ENCODE peak calls at places on chromosome 2, in seven cellular contexts. Z is stomach, R is dorsolateral prefrontal cortex, M is pancreas, F is GM23338, Y is OCI-LY7, A is mammary epithelial cell. P is an unnamed sample.

GRCh38 chr2:160220545-160221009 is 20.5 kb upstream of the ITGB6 start:
- DNase-seq in Y (no peak), A (peak), Z (no peak), M (no peak), R (no peak), F (peak), P (peak)

GRCh38 chr2:19021100-19021476 is 337.3 kb downstream of the OSR1 start:
- DNase-seq in Z (no peak), M (no peak), Y (no peak), R (no peak), A (peak), F (no peak), P (no peak)

GRCh38 chr2:150060341-150060740 is 427.1 kb downstream of the RND3 start:
- DNase-seq in F (peak), R (no peak), A (no peak), Z (no peak), M (no peak), Y (no peak), P (peak)

GRCh38 chr2:26542676-26543505 is 65.0 kb upstream of the OTOF start:
- DNase-seq in F (no peak), R (no peak), M (no peak), Z (peak), A (no peak), Y (no peak), P (no peak)

GRCh38 chr2:44777542-44777941 is 164.0 kb upstream of the SIX3 start:
- DNase-seq in F (peak), A (no peak), Y (no peak), R (no peak), M (no peak), Z (no peak), P (peak)

GRCh38 chr2:178327516-178327915 is 123.5 kb downstream of the PRKRA start:
- DNase-seq in A (no peak), M (no peak), Y (no peak), R (no peak), F (no peak), Z (no peak), P (no peak)

GRCh38 chr2:163734911-163735691 is 707 bp downstream of the FIGN start:
- DNase-seq in A (peak), F (peak), M (no peak), Z (no peak), R (no peak), Y (no peak), P (no peak)

GRCh38 chr2:80154231-80154915 is 150.2 kb downstream of the LRRTM1 start:
- DNase-seq in F (no peak), A (no peak), R (no peak), Z (no peak), M (no peak), Y (no peak), P (no peak)

GRCh38 chr2:239293450-239294430 is 107.1 kb downstream of the HDAC4 start:
- DNase-seq in R (peak), F (no peak), A (no peak), Y (no peak), M (peak), Z (no peak), P (no peak)

GRCh38 chr2:99066075-99066557 is 75.4 kb upstream of the C2orf15 start:
- DNase-seq in F (peak), M (no peak), Z (no peak), R (no peak), Y (peak), A (peak), P (peak)

GRCh38 chr2:217179854-217180253 is 320.0 kb upstream of the TNP1 start:
- DNase-seq in M (no peak), F (no peak), R (no peak), Y (no peak), A (no peak), Z (no peak), P (no peak)

GRCh38 chr2:42183775-42184174 is 14.6 kb downstream of the EML4 start:
- DNase-seq in F (no peak), Y (peak), M (no peak), Z (no peak), R (no peak), A (no peak), P (no peak)

GRCh38 chr2:2018713-2019410 is 274.5 kb upstream of the PXDN start:
- DNase-seq in Z (no peak), Y (no peak), R (no peak), M (no peak), A (no peak), F (no peak), P (no peak)

GRCh38 chr2:55618025-55618648 is 715 bp upstream of the PPP4R3B start:
- DNase-seq in R (no peak), F (no peak), M (no peak), A (no peak), Z (no peak), Y (peak), P (peak)

GRCh38 chr2:69122271-69122670 is 109.3 kb downstream of the ANTXR1 start:
- DNase-seq in A (peak), Z (no peak), F (no peak), M (no peak), Y (no peak), R (no peak), P (no peak)

GRCh38 chr2:168607992-168608391 is 151.9 kb downstream of the CERS6 start:
- DNase-seq in A (peak), M (no peak), Y (no peak), R (no peak), Z (no peak), F (no peak), P (no peak)

GRCh38 chr2:64214281-64215115 is 70.3 kb upstream of the PELI1 start:
- DNase-seq in Y (peak), F (no peak), A (peak), Z (no peak), M (no peak), R (no peak), P (no peak)

GRCh38 chr2:112579280-112579679 is 5.1 kb upstream of the CHCHD5 start:
- DNase-seq in M (no peak), A (peak), Y (no peak), R (no peak), Z (no peak), F (no peak), P (peak)

GRCh38 chr2:107728586-107728985 is 98.1 kb upstream of the RGPD4 start:
- DNase-seq in R (no peak), Y (no peak), Z (no peak), F (no peak), M (no peak), A (no peak), P (no peak)

GRCh38 chr2:211879323-211879722 is 659.3 kb downstream of the ERBB4 start:
- DNase-seq in Y (peak), F (peak), R (no peak), Z (no peak), M (no peak), A (no peak), P (peak)

DNA sequence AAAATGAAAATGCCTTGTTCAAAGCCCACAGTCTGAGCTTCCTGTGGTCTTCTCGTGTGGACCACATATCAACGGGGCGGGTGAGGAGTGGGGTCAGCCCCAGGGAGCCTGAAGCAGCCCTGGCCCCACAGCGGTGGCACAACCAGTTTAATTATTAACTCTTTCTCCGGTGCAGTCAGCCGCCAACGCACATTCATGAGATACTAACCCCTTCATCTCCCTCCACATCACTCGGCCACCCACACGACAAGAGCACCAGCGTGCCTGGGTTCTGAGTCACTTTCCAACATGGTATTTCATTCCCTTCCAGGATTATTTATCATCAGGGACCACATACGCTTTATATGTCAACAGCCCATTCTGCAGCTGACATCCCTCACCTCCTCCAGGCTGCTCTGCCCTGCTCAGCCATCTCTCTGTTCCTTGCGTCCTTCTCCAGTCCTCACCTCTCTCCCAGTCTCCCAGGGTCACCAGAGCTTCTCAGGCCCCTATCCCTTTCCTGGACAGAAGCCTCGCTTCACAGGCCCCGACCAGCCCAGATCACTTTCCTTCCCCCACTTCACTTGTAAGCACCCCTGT is 48.0 kb upstream of the ID2 start:
- DNase-seq in Y (no peak), A (no peak), Z (no peak), F (no peak), R (no peak), M (no peak), P (peak)
- H3K27ac ChIP-seq in Y (no peak), A (no peak), Z (no peak), F (no peak), R (no peak), M (no peak), P (peak)

DNA sequence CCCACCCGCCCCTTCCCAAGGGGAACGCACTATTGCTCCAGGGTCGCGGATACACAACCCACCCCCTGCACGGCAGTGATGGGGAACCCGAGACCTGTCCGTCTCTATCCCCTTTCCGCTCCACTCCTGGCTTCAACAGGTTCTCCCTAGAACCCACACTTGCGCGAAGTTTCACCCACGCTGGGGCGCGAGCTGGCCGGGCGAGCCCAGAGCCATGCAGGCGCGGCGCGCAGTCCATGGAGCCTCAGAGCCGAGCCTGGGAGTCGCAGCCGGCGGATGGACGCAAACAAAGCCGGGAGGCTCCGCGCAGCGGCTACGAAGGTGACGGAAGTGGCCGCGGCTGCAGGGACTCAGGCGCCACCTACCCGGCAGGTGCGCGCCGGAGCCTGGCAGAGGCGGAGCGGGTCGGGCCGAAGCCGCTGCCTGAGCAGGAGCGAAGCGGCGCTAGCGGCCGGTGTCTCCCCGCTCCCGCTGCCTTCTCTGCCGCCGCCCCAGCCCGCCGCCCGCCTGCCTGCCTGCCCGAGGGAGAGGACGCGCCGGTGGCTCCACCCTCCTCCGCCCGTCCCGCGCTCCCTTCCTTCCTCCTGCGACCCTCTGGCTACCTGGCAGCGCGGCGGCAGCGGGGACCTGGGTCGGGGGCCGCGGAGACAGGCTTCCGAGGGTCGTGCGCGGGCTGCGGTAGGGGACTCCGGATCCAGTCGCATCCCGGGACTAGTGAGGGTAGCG is 14.0 kb downstream of the ALPG start:
- DNase-seq in M (peak), Z (peak), A (peak), F (peak), R (no peak), Y (no peak), P (no peak)
- TF ChIP-seq CTCF in M (no peak), Z (no peak), A (no peak), F (no peak), R (no peak), Y (no peak), P (no peak)

DNA sequence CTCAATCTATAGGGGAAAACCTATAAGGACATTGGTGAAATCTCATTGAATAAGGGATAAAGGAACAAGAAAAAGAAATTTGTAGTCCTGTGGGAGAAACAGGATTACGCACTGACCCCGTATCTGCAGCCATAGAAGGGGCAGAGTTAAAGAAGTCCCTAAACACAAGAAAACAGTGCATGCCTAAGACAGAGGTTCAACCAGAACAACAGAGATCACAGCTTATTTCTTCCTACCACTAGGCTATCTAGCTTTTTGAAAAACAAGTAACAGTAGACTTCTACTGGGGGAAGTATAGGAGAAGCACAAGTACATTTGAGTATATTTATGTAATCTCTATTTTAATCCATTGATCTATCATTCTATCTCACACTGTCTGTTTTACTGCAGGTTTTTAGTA is 485.2 kb upstream of the REG3G start:
- DNase-seq in R (no peak), F (no peak), A (no peak), Y (no peak), M (no peak), Z (no peak), P (no peak)
- H3K27ac ChIP-seq in R (no peak), F (no peak), A (no peak), Y (no peak), M (no peak), Z (no peak), P (no peak)

GRCh38 chr2:224039770-224040088 is 643 bp upstream of the SERPINE2 start:
- DNase-seq in Z (no peak), M (peak), F (peak), A (no peak), Y (no peak), R (no peak), P (no peak)
- TF ChIP-seq CTCF in Z (no peak), M (no peak), F (peak), A (no peak), Y (no peak), R (no peak), P (no peak)

DNA sequence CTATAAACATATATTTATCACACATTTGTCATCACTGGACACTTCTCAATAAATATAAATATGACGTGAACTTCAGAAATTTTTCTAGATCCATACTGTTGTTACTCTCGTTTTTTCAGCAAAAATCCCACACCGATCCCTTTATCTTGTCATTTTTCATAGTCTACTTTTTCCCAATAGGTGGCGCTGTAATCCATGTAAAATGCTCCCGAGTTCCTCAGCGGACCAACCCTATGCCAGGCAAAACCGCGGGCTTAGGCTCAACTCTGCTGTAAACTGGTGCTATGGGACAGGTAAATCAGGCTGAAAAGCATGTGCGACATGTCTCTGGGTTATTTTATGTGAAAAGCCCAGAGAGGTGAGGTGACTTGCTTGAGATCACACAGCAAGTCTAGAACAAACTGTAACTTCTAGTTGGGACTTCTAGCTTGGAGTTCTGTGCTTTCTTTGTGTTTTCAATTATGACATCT is 104.0 kb downstream of the COBLL1 start:
- DNase-seq in Z (peak), M (peak), Y (peak), A (peak), R (peak), F (peak), P (peak)
- H3K27ac ChIP-seq in Z (peak), M (peak), Y (no peak), A (peak), R (no peak), F (no peak), P (no peak)

DNA sequence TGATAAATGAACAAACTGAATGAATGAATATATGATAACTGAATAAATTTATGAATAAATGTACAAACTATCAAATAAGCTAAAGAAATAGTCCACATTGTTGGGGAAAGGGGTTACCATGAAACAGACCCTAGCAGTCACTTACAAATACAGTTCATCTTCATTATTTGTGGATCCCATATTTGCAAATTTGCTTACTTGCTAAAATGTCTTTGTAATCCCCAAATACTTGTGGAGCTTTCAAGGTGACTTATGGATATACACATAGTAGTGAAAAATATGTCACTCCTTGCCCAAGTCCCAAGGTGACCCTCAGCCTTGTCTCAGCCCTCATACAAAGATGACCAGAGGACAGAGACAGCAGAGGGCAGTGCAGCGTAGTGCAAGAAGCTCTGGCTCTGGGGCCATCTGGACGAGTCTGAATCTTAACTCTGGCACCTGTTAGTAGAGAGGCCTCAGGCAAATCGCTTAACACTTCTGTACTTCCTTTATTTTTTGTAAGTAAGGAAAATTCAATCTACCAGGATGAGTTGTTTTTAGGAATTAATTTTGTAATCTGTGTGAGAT is 3.1 kb downstream of the PAIP2B start:
- DNase-seq in R (peak), Z (peak), Y (peak), M (peak), A (peak), F (peak), P (peak)
- TF ChIP-seq CTCF in R (peak), Z (no peak), Y (peak), M (no peak), A (peak), F (peak), P (peak)

GRCh38 chr2:203798296-203799157 is 69.0 kb upstream of the CTLA4 start:
- DNase-seq in Z (no peak), M (no peak), F (no peak), A (no peak), R (no peak), Y (no peak), P (no peak)
- H3K27ac ChIP-seq in Z (no peak), M (no peak), F (no peak), A (no peak), R (peak), Y (no peak), P (no peak)

GRCh38 chr2:95353613-95354468 is 48.7 kb upstream of the FAHD2A start:
- DNase-seq in Z (peak), M (no peak), R (peak), A (no peak), Y (no peak), F (no peak), P (no peak)
- TF ChIP-seq CTCF in Z (no peak), M (no peak), R (no peak), A (no peak), Y (no peak), F (no peak), P (no peak)

GRCh38 chr2:162343824-162344616 is at the start of gene GCA:
- DNase-seq in M (peak), Y (peak), F (peak), R (peak), A (peak), Z (peak), P (peak)

GRCh38 chr2:162343492-162343823 is 474 bp upstream of the GCA start:
- DNase-seq in Z (no peak), R (no peak), F (no peak), A (no peak), Y (no peak), M (no peak), P (no peak)

GRCh38 chr2:162340822-162341221 is 3.1 kb upstream of the GCA start:
- DNase-seq in A (no peak), F (no peak), R (no peak), M (no peak), Y (no peak), Z (no peak), P (no peak)

GRCh38 chr2:162342841-162343240 is 1.1 kb upstream of the GCA start:
- DNase-seq in A (no peak), Z (no peak), Y (no peak), F (no peak), M (no peak), R (no peak), P (no peak)

GRCh38 chr2:162344617-162344950 is 652 bp downstream of the GCA start:
- DNase-seq in M (no peak), R (no peak), Z (peak), Y (no peak), F (no peak), A (no peak), P (no peak)
- H3K27ac ChIP-seq in M (peak), R (peak), Z (peak), Y (peak), F (no peak), A (peak), P (peak)